ENCODE peak calls at places on chromosomes 13 and 19, in four cellular contexts. H, N, I and F are unnamed samples.

GRCh38 chr19:48603850-48604249 is 2.7 kb upstream of the SPACA4 start:
- DNase-seq in H (no peak), N (no peak), I (no peak), F (no peak)

GRCh38 chr19:7456964-7457541 is 31.8 kb downstream of the PEX11G start:
- DNase-seq in H (no peak), N (no peak), I (no peak), F (no peak)

GRCh38 chr13:28657784-28658538 is 969 bp upstream of the POMP start:
- DNase-seq in H (no peak), N (peak; percentile 7), I (no peak), F (no peak)

GRCh38 chr19:7611541-7612279 is 16.0 kb downstream of the CAMSAP3 start:
- DNase-seq in H (no peak), N (no peak), I (no peak), F (no peak)

GRCh38 chr19:49858591-49858985 is 7.6 kb downstream of the PTOV1 start:
- DNase-seq in H (no peak), N (no peak), I (no peak), F (no peak)

GRCh38 chr13:101868585-101869469 is 416.4 kb downstream of the ITGBL1 start:
- DNase-seq in H (no peak), N (no peak), I (no peak), F (no peak)

GRCh38 chr19:447816-448546 is 12.9 kb downstream of the SHC2 start:
- DNase-seq in H (no peak), N (no peak), I (no peak), F (no peak)

GRCh38 chr13:36712785-36713184 is 39.0 kb downstream of the SERTM1 start:
- DNase-seq in H (no peak), N (peak; percentile 92), I (no peak), F (peak; percentile 24)

GRCh38 chr19:23996549-23996948 is 81.9 kb downstream of the ZNF726 start:
- DNase-seq in H (no peak), N (no peak), I (no peak), F (no peak)

GRCh38 chr13:80599765-80600164 is 258.8 kb upstream of the SPRY2 start:
- DNase-seq in H (no peak), N (no peak), I (no peak), F (no peak)

GRCh38 chr13:110713981-110714797 is 689 bp downstream of the ING1 start:
- DNase-seq in H (peak; percentile 75), N (peak; percentile 52), I (no peak), F (no peak)

GRCh38 chr13:60514891-60515290 is 117.9 kb downstream of the TDRD3 start:
- DNase-seq in H (no peak), N (no peak), I (no peak), F (no peak)

GRCh38 chr13:29676535-29676934 is 81.0 kb upstream of the SLC7A1 start:
- DNase-seq in H (no peak), N (peak; percentile 55), I (no peak), F (peak; percentile 30)

GRCh38 chr13:21526707-21527454 is 67.8 kb upstream of the ZDHHC20 start:
- DNase-seq in H (no peak), N (no peak), I (no peak), F (no peak)

GRCh38 chr13:93620366-93620765 is 393.8 kb downstream of the GPC6 start:
- DNase-seq in H (no peak), N (peak; percentile 42), I (no peak), F (peak; percentile 25)

DNA sequence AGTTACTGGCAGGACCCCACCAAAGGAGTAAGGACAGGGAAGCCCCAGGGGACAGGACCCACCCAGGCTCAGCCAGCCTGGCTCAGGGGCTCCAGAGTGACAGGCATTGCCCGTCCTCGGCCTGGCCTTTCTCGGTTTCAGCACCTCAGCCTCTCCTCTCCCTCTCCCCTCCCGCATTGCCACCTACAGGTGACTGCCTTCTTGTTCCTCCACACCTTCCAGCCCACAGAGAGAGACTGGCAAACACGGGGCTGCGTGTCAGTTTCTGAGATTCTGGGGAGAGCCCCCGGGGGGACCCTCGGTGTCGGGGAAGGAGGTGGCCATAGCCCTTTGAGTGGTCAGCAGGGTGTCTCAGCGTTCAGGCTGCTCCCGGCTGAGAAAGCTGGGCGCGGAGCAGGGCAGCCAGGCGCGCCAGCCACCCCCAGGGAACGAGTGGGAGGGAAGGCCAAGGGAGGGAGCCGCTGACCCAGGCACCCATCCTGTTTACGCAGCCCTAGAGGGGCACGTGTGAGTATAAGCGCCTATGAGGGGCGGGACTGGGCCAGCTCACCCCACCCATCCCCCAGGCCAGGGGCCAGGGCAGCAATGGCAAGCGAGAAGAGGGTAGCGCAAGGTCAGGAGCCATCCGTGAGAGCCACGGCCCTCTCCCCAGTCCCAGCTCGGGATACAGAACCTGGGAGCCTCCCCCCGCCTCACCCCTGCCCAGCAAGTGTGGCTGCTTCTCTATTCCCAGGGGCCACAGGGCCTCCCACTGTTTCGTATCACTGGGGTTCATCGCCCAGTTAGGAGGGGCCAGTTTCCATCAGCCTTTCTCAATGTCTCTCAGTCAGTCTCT is 743 bp upstream of the DMKN start:
- DNase-seq in H (no peak), N (no peak), I (no peak), F (no peak)
- H3K4me3 ChIP-seq in H (no peak overlapping the region), N (no peak overlapping the region), I (no peak overlapping the region), F (no peak overlapping the region)

GRCh38 chr19:11198175-11198534 is 810 bp upstream of the KANK2 start:
- DNase-seq in H (no peak), N (no peak), I (no peak), F (no peak)

GRCh38 chr19:11196406-11197287 is 698 bp downstream of the KANK2 start:
- DNase-seq in H (no peak), N (peak; percentile 31), I (no peak), F (no peak)

GRCh38 chr19:11195681-11196080 is 1.7 kb downstream of the KANK2 start:
- DNase-seq in H (no peak), N (no peak), I (no peak), F (no peak)

GRCh38 chr19:11198769-11199469 is 1.6 kb upstream of the KANK2 start:
- DNase-seq in H (no peak), N (no peak), I (no peak), F (no peak)

GRCh38 chr19:11197291-11198174 is at the start of gene KANK2:
- DNase-seq in H (peak; percentile 89), N (peak; percentile 63), I (no peak), F (no peak)
- TF ChIP-seq CTCF in H (no peak), N (no peak), I (no peak), F (no peak)

GRCh38 chr19:55095260-55096060 is 19.8 kb downstream of the EPS8L1 start:
- DNase-seq in H (no peak), N (no peak), I (no peak), F (no peak)

GRCh38 chr19:55091955-55092354 is 16.3 kb downstream of the EPS8L1 start:
- DNase-seq in H (no peak), N (no peak), I (no peak), F (no peak)

GRCh38 chr19:55096061-55096701 is 20.5 kb downstream of the EPS8L1 start:
- DNase-seq in H (no peak), N (no peak), I (no peak), F (no peak)

GRCh38 chr19:55092423-55093318 is 17.0 kb downstream of the EPS8L1 start:
- DNase-seq in H (no peak), N (no peak), I (no peak), F (no peak)

DNA sequence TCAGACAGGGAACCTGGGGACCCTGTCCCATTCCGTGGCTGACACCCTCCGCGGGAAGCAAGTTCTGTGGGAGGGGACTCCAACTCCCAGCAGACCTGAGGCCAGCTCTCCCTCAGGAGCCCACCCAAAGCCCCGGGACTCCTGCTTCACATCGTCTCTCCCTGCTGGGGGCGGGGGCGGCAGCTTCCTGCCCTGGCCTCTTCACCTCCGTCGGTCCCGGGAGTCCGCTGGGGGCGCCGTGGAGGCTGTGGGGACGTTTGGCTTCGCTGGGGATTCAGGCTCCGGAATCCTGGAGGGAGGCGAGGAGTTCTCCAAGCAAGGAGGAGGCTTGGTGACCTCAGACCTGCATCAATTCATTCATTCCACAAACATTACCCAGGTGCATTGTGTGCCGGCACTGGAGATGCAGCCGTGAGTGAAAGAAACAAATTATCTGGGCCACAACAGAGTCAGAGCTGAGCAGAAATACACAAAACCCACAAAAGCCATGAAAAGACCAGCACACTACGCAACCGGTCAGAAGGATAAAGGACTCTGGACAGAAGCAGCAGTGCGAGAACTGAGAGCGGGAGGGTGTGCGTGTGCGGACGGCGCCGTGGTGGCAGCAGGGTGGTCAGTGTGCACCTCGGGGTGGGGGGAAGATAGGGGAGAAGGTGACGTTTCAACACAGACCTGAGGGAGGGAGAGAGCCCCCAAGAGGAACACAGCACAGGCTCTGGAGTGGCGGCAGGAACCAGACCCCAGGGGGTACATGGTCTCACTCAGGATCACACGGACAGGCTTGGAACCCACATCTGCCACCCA is 19.0 kb downstream of the EPS8L1 start:
- DNase-seq in H (no peak), N (no peak), I (no peak), F (no peak)
- H3K36me3 ChIP-seq in H (peaks cover 72% of the 10 kb centered on the region), N (peaks cover 30% of the 10 kb centered on the region), I (peaks cover 59% of the 10 kb centered on the region), F (peaks cover 33% of the 10 kb centered on the region)

GRCh38 chr13:106507560-106508274 is 27.7 kb downstream of the EFNB2 start:
- DNase-seq in H (no peak), N (peak; percentile 99), I (no peak), F (peak; percentile 45)
- H3K4me3 ChIP-seq in H (no peak overlapping the region), N (no peak overlapping the region), I (peak overlapping the region; percentile 55), F (no peak overlapping the region)

DNA sequence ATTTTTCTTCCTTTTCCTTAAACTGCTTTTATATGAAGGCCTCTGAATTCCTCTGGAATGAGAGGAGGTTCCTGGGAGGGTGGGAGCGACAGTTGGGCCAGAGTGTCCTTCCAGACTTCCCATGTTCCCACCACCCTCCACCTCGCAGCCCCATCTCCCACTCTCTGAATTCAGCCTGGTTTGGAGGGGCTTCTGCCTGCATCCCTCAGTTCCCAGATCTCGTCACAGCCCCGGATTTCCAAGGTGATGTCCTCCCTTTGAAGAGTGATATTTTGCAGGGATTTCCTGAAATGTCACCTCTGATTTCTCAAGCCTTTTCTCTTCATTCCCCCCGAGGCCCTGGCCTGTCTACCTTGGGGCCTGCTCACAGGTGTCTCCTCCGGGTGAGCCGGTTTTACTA is 16.7 kb upstream of the SLC7A9 start:
- DNase-seq in H (no peak), N (no peak), I (no peak), F (no peak)
- TF ChIP-seq CTCF in H (no peak), N (no peak), I (no peak), F (no peak)